ENCODE peak calls at places on chromosome 20, in seven cellular contexts. G is effector memory CD4-positive, alpha-beta T cell; I is stimulated activated CD8-positive, alpha-beta memory T cell treated with anti-CD3 and anti-CD28 coated beads, Interleukin-15, amount 100 ng/mL, for 24 hours; P is hippocampal formation; M is NCI-H69; L is cerebellar nuclear complex; C is GM18507. T is an unnamed sample.

GRCh38 chr20:46953596-46953995 is 59.0 kb downstream of the EYA2 start:
- DNase-seq in G (no peak), I (no peak), P (no peak), M (no peak), L (no peak), C (no peak), T (no peak)

GRCh38 chr20:13443690-13444089 is 195.0 kb downstream of the TASP1 start:
- DNase-seq in G (no peak), I (no peak), P (no peak), M (no peak), L (no peak), C (no peak), T (no peak)

GRCh38 chr20:1661542-1662299 is 4.1 kb upstream of the SIRPG start:
- DNase-seq in G (no peak), I (no peak), P (no peak), M (no peak), L (no peak), C (no peak), T (no peak)

GRCh38 chr20:30286157-30286556 is 971.3 kb upstream of the DEFB115 start:
- DNase-seq in G (no peak), I (no peak), P (no peak), M (no peak), L (no peak), C (no peak), T (no peak)

GRCh38 chr20:54212226-54212625 is 4.3 kb downstream of the PFDN4 start:
- DNase-seq in G (no peak), I (no peak), P (no peak), M (no peak), L (no peak), C (no peak), T (no peak)

GRCh38 chr20:63160641-63161175 is 55.2 kb downstream of the YTHDF1 start:
- DNase-seq in G (no peak), I (no peak), P (no peak), M (no peak), L (no peak), C (no peak), T (no peak)

GRCh38 chr20:10367425-10367920 is 66.5 kb downstream of the MKKS start:
- DNase-seq in G (no peak), I (no peak), P (no peak), M (no peak), L (no peak), C (no peak), T (no peak)

GRCh38 chr20:54624701-54625472 is 149.5 kb downstream of the DOK5 start:
- DNase-seq in G (no peak), I (no peak), P (peak), M (peak), L (no peak), C (no peak), T (no peak)

GRCh38 chr20:49948809-49949507 is 12.8 kb downstream of the RNF114 start:
- DNase-seq in G (no peak), I (no peak), P (no peak), M (no peak), L (no peak), C (no peak), T (no peak)

GRCh38 chr20:10669843-10670446 is 3.9 kb downstream of the JAG1 start:
- DNase-seq in G (no peak), I (no peak), P (no peak), M (no peak), L (no peak), C (no peak), T (no peak)

GRCh38 chr20:33211817-33212424 is 5.2 kb upstream of the BPIFA3 start:
- DNase-seq in G (no peak), I (no peak), P (no peak), M (peak), L (peak), C (peak), T (peak)

GRCh38 chr20:63441136-63441776 is 31.2 kb downstream of the KCNQ2 start:
- DNase-seq in G (no peak), I (no peak), P (no peak), M (no peak), L (no peak), C (peak), T (no peak)

GRCh38 chr20:60062431-60063336 is 104.5 kb downstream of the CDH26 start:
- DNase-seq in G (no peak), I (no peak), P (peak), M (no peak), L (peak), C (no peak), T (no peak)